ENCODE peak calls at places on chromosomes 12 and 14, in eight cellular contexts. O, B, T, F, A, N, X and D are unnamed samples.

GRCh38 chr12:80701388-80701787 is 6.0 kb upstream of the MYF6 start:
- DNase-seq in B (no peak), X (no peak), A (no peak), T (no peak), F (no peak), O (no peak), N (no peak), D (no peak)

GRCh38 chr12:88339254-88339949 is 197.3 kb downstream of the TMTC3 start:
- DNase-seq in B (no peak), T (no peak), O (no peak), F (no peak), N (peak; percentile 3), X (no peak), A (no peak), D (no peak)

GRCh38 chr12:112919131-112919530 is 12.4 kb downstream of the OAS1 start:
- DNase-seq in F (no peak), B (no peak), T (no peak), X (no peak), N (no peak), O (no peak), A (no peak), D (no peak)

GRCh38 chr12:27052176-27052575 is 29.8 kb downstream of the MED21 start:
- DNase-seq in B (no peak), X (no peak), O (no peak), F (no peak), N (no peak), A (no peak), T (no peak), D (no peak)

GRCh38 chr14:93281937-93282336 is 50.9 kb downstream of the BTBD7 start:
- DNase-seq in F (no peak), O (no peak), X (no peak), T (no peak), B (no peak), N (no peak), A (no peak), D (no peak)

GRCh38 chr14:29911815-29912214 is 15.8 kb downstream of the PRKD1 start:
- DNase-seq in N (no peak), F (no peak), A (no peak), O (no peak), T (no peak), B (no peak), X (no peak), D (no peak)

GRCh38 chr12:49094104-49094948 is at the start of gene DHH:
- DNase-seq in O (peak; percentile 77), X (no peak), T (no peak), F (peak; percentile 77), N (no peak), B (no peak), A (no peak), D (peak; percentile 68)

GRCh38 chr12:53938276-53939140 is at the start of gene HOXC13:
- DNase-seq in O (no peak), T (no peak), A (peak; percentile 98), N (peak; percentile 95), F (peak; percentile 99), B (no peak), X (peak; percentile 14), D (peak; percentile 95)

GRCh38 chr12:1935700-1936378 is 17.4 kb upstream of the CACNA2D4 start:
- DNase-seq in X (no peak), B (no peak), O (no peak), F (no peak), A (no peak), N (no peak), T (no peak), D (no peak)

GRCh38 chr14:88271205-88271604 is 51.9 kb downstream of the KCNK10 start:
- DNase-seq in X (no peak), O (no peak), F (no peak), A (no peak), T (no peak), N (no peak), B (no peak), D (no peak)

GRCh38 chr12:1583421-1584078 is 10.8 kb downstream of the FBXL14 start:
- DNase-seq in O (no peak), F (peak; percentile 91), X (peak; percentile 71), B (peak; percentile 48), N (peak; percentile 75), A (peak; percentile 89), T (peak; percentile 85), D (no peak)

GRCh38 chr12:121036810-121037326 is 2.2 kb downstream of the OASL start:
- DNase-seq in F (no peak), O (no peak), N (no peak), A (no peak), B (no peak), T (no peak), X (no peak), D (no peak)

GRCh38 chr12:8692573-8692972 is 5.2 kb upstream of the RIMKLB start:
- DNase-seq in B (no peak), N (no peak), X (peak; percentile 76), T (peak; percentile 45), F (peak; percentile 92), A (peak; percentile 60), O (no peak), D (no peak)

GRCh38 chr14:71206123-71206522 is 298.9 kb downstream of the PCNX1 start:
- DNase-seq in O (no peak), B (no peak), N (no peak), A (no peak), T (no peak), X (no peak), F (no peak), D (no peak)

GRCh38 chr14:71209888-71210287 is 302.6 kb downstream of the PCNX1 start:
- DNase-seq in F (no peak), T (no peak), X (no peak), N (no peak), B (no peak), O (no peak), A (no peak), D (no peak)

GRCh38 chr14:71208702-71209357 is 301.6 kb downstream of the PCNX1 start:
- DNase-seq in N (no peak), F (no peak), A (no peak), B (no peak), X (no peak), T (no peak), O (no peak), D (no peak)

GRCh38 chr14:71204231-71204630 is 297.0 kb downstream of the PCNX1 start:
- DNase-seq in B (no peak), F (no peak), A (no peak), O (no peak), N (no peak), T (no peak), X (no peak), D (no peak)

GRCh38 chr14:71206766-71207371 is 299.6 kb downstream of the PCNX1 start:
- DNase-seq in A (no peak), F (no peak), X (no peak), B (no peak), N (no peak), O (no peak), T (no peak), D (no peak)
- TF ChIP-seq POLR2AphosphoS5 in A (no peak), F (no peak), X (no peak), B (no peak), N (no peak), O (no peak), T (no peak), D (no peak)

GRCh38 chr14:61662437-61663311 is 32.6 kb upstream of the HIF1A start:
- DNase-seq in O (no peak), F (peak; percentile 36), A (no peak), T (peak; percentile 41), N (peak; percentile 34), B (no peak), X (no peak), D (no peak)
- TF ChIP-seq POLR2AphosphoS5 in O (no peak), F (no peak), A (no peak), T (no peak), N (no peak), B (peak; percentile 66), X (no peak), D (no peak)

GRCh38 chr12:28308891-28309290 is 118.6 kb downstream of the CCDC91 start:
- DNase-seq in X (no peak), A (no peak), N (no peak), F (no peak), O (no peak), T (no peak), B (no peak), D (no peak)
- TF ChIP-seq POLR2AphosphoS5 in X (no peak), A (no peak), N (no peak), F (no peak), O (no peak), T (no peak), B (no peak), D (no peak)

GRCh38 chr12:124324803-124325705 is 30.2 kb downstream of the RFLNA start:
- DNase-seq in F (no peak), O (no peak), T (no peak), A (no peak), N (no peak), B (no peak), X (no peak), D (no peak)

GRCh38 chr12:124321556-124322270 is 26.8 kb downstream of the RFLNA start:
- DNase-seq in O (no peak), F (no peak), B (no peak), A (no peak), N (no peak), T (no peak), X (no peak), D (no peak)

GRCh38 chr12:124322271-124322998 is 27.5 kb downstream of the RFLNA start:
- DNase-seq in O (no peak), B (no peak), N (no peak), T (no peak), F (no peak), A (no peak), X (no peak), D (no peak)

GRCh38 chr12:124326104-124326503 is 31.2 kb downstream of the RFLNA start:
- DNase-seq in A (no peak), B (no peak), T (no peak), N (no peak), X (no peak), F (peak; percentile 53), O (no peak), D (no peak)

GRCh38 chr12:124323771-124324530 is 29.1 kb downstream of the RFLNA start:
- DNase-seq in O (no peak), N (no peak), A (no peak), F (no peak), B (no peak), X (no peak), T (no peak), D (no peak)
- TF ChIP-seq POLR2AphosphoS5 in O (no peak), N (no peak), A (no peak), F (no peak), B (no peak), X (no peak), T (peak; percentile 34), D (no peak)

DNA sequence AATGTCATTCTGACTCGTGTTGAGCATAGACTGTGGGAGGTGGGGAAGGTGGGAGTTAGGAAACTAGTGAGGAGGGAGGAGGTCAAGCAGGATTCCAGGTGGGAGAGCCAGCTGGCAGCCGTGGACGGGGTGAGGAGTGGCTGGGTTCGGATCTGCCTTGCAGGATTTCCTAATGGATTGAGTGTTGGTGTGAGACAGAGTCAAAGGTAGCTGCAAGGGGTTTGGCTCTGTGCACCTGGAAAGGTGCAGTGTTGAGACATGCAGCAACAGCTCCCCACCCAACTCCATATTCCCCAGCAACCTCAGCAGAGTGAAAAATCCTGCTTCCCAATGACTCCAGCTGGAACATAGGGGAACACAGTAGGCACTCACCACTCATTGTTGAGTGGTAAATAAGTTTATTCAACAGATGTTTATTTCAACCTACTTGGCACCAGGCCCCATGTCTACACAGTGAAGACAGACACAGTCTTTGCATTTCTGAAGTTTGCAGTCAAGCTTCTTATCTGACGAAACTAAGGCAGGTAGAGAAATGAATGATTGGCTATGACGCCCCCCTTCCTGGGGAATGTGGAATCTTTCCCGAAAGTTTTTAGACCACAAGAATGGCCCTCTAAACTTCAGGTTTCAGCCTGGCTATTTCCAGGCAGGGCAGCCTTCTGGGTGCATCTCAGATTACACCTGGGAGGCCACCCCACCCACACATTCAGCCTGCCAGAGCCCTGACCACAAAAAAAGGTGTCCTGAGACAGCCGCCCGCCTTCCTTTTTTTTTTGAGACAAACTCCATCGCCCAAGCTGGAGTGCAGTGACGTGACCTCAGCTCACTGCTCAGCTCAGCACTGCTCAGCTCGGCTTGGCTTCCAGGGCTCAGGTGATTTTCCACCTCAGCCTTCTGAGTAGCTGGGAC is 37.9 kb upstream of the PLEKHG6 start:
- DNase-seq in T (no peak), F (peak; percentile 54), X (peak; percentile 75), B (peak; percentile 45), O (peak; percentile 59), N (peak; percentile 88), A (no peak), D (no peak)
- TF ChIP-seq POLR2AphosphoS5 in T (no peak), F (no peak), X (peak; percentile 50), B (no peak), O (no peak), N (peak; percentile 29), A (no peak), D (peak; percentile 43)